ENCODE peak calls at places on chromosomes 12 and 14, in five cellular contexts. K is astrocyte of the spinal cord, A is LNCaP clone FGC, V is left lung, C is foreskin fibroblast. Z is an unnamed sample.

GRCh38 chr12:78229491-78230209 is 399.0 kb downstream of the NAV3 start:
- DNase-seq in K (peak; percentile 45), A (peak; percentile 28), V (no peak), C (peak; percentile 62), Z (no peak)

GRCh38 chr12:102694913-102695312 is 214.6 kb upstream of the IGF1 start:
- DNase-seq in K (no peak), A (no peak), V (no peak), C (no peak), Z (no peak)

GRCh38 chr14:24367506-24368214 is at the start of gene NFATC4:
- DNase-seq in K (peak; percentile 94), A (peak; percentile 37), V (peak; percentile 82), C (peak; percentile 97), Z (no peak)

GRCh38 chr14:73888460-73888725 is 1.7 kb downstream of the ZNF410 start:
- DNase-seq in K (peak; percentile 17), A (no peak), V (no peak), C (peak; percentile 28), Z (no peak)

GRCh38 chr12:101238806-101239329 is 28.8 kb upstream of the SLC5A8 start:
- DNase-seq in K (no peak), A (no peak), V (no peak), C (no peak), Z (no peak)

GRCh38 chr12:58920102-58920955 is at the start of gene LRIG3:
- DNase-seq in K (peak; percentile 96), A (no peak), V (peak; percentile 89), C (peak; percentile 96), Z (peak; percentile 94)

GRCh38 chr14:68507544-68508081 is 285.3 kb downstream of the ZFP36L1 start:
- DNase-seq in K (no peak), A (no peak), V (no peak), C (no peak), Z (no peak)

GRCh38 chr14:67576216-67576615 is 23.9 kb downstream of the PIGH start:
- DNase-seq in K (no peak), A (no peak), V (no peak), C (no peak), Z (no peak)

GRCh38 chr12:13941258-13942249 is 39.8 kb downstream of the GRIN2B start:
- DNase-seq in K (peak; percentile 22), A (peak; percentile 80), V (no peak), C (no peak), Z (no peak)

GRCh38 chr14:89992273-89992672 is 36.5 kb downstream of the TDP1 start:
- DNase-seq in K (no peak), A (no peak), V (no peak), C (no peak), Z (no peak)

GRCh38 chr12:132723015-132723763 is 12.5 kb downstream of the PGAM5 start:
- DNase-seq in K (peak; percentile 18), A (no peak), V (no peak), C (no peak), Z (no peak)

GRCh38 chr12:2172040-2172439 is 119.3 kb downstream of the CACNA1C start:
- DNase-seq in K (no peak), A (no peak), V (no peak), C (no peak), Z (no peak)

GRCh38 chr14:55580401-55581010 is 499 bp downstream of the KTN1 start:
- DNase-seq in K (no peak), A (no peak), V (peak; percentile 43), C (peak; percentile 54), Z (peak; percentile 79)

GRCh38 chr14:42222924-42223471 is 616.3 kb downstream of the LRFN5 start:
- DNase-seq in K (peak; percentile 82), A (no peak), V (no peak), C (peak; percentile 92), Z (no peak)

GRCh38 chr12:49188916-49189367 is at the start of gene TUBA1A:
- DNase-seq in K (peak; percentile 100), A (peak; percentile 50), V (peak; percentile 95), C (peak; percentile 99), Z (peak; percentile 91)

GRCh38 chr12:120971299-120972180 is 6.8 kb upstream of the HNF1A start:
- DNase-seq in K (peak; percentile 58), A (peak; percentile 26), V (no peak), C (peak; percentile 80), Z (no peak)

GRCh38 chr12:62701492-62701891 is 233.5 kb downstream of the PPM1H start:
- DNase-seq in K (no peak), A (no peak), V (no peak), C (no peak), Z (no peak)

GRCh38 chr12:63387736-63388135 is 236.7 kb upstream of the AVPR1A start:
- DNase-seq in K (no peak), A (no peak), V (no peak), C (no peak), Z (no peak)

GRCh38 chr12:48142818-48143674 is 14.3 kb downstream of the ASB8 start:
- DNase-seq in K (no peak), A (no peak), V (no peak), C (no peak), Z (no peak)

GRCh38 chr12:5088586-5089264 is 45.0 kb downstream of the KCNA5 start:
- DNase-seq in K (peak; percentile 78), A (no peak), V (no peak), C (peak; percentile 91), Z (no peak)

GRCh38 chr14:103179078-103179477 is 55.8 kb downstream of the TNFAIP2 start:
- DNase-seq in K (no peak), A (no peak), V (peak; percentile 44), C (no peak), Z (peak; percentile 53)

GRCh38 chr14:26765768-26766550 is 168.1 kb upstream of the NOVA1 start:
- DNase-seq in K (peak; percentile 92), A (no peak), V (peak; percentile 34), C (peak; percentile 97), Z (no peak)

GRCh38 chr14:77421241-77421640 is 2.1 kb downstream of the NOXRED1 start:
- DNase-seq in K (no peak), A (no peak), V (no peak), C (peak; percentile 61), Z (no peak)

GRCh38 chr14:94101748-94102147 is 8.8 kb upstream of the IFI27 start:
- DNase-seq in K (no peak), A (no peak), V (no peak), C (peak; percentile 49), Z (no peak)

GRCh38 chr12:105440037-105440664 is 109.7 kb downstream of the C12orf75 start:
- DNase-seq in K (no peak), A (no peak), V (no peak), C (no peak), Z (no peak)

GRCh38 chr12:12927211-12928079 is 24.5 kb downstream of the GPRC5D start:
- DNase-seq in K (peak; percentile 46), A (no peak), V (peak; percentile 76), C (no peak), Z (peak; percentile 89)

GRCh38 chr12:10220398-10221077 is 7.9 kb downstream of the GABARAPL1 start:
- DNase-seq in K (peak; percentile 33), A (peak; percentile 99), V (no peak), C (peak; percentile 72), Z (no peak)

GRCh38 chr12:48198619-48198973 is 4.5 kb downstream of the OR10AD1 start:
- DNase-seq in K (no peak), A (no peak), V (peak; percentile 54), C (peak; percentile 53), Z (peak; percentile 80)

GRCh38 chr12:112813836-112814235 is 22.3 kb downstream of the RPH3A start:
- DNase-seq in K (no peak), A (no peak), V (no peak), C (no peak), Z (no peak)

GRCh38 chr14:104444159-104445030 is 135.2 kb upstream of the C14orf180 start:
- DNase-seq in K (no peak), A (no peak), V (no peak), C (no peak), Z (peak; percentile 27)

GRCh38 chr14:68637106-68638021 is 155.5 kb downstream of the ZFP36L1 start:
- DNase-seq in K (peak; percentile 33), A (no peak), V (no peak), C (peak; percentile 78), Z (peak; percentile 50)

GRCh38 chr14:61750708-61751474 is 11.3 kb upstream of the SNAPC1 start:
- DNase-seq in K (peak; percentile 73), A (peak; percentile 64), V (peak; percentile 92), C (peak; percentile 89), Z (peak; percentile 94)

GRCh38 chr14:92499216-92499615 is 14.4 kb upstream of the RIN3 start:
- DNase-seq in K (no peak), A (no peak), V (no peak), C (no peak), Z (no peak)
- TF ChIP-seq CTCF in K (no peak), A (no peak), V (no peak), C (no peak), Z (no peak)

GRCh38 chr12:15778126-15778525 is 11.1 kb downstream of the EPS8 start:
- DNase-seq in K (no peak), A (no peak), V (no peak), C (no peak), Z (no peak)

GRCh38 chr12:15772405-15773018 is 16.7 kb downstream of the EPS8 start:
- DNase-seq in K (no peak), A (peak; percentile 27), V (no peak), C (peak; percentile 38), Z (no peak)

GRCh38 chr12:15777355-15778012 is 11.7 kb downstream of the EPS8 start:
- DNase-seq in K (no peak), A (no peak), V (no peak), C (no peak), Z (no peak)

GRCh38 chr12:15776532-15776931 is 12.7 kb downstream of the EPS8 start:
- DNase-seq in K (no peak), A (no peak), V (no peak), C (no peak), Z (no peak)

GRCh38 chr12:15774819-15775218 is 14.4 kb downstream of the EPS8 start:
- DNase-seq in K (peak; percentile 64), A (no peak), V (no peak), C (peak; percentile 85), Z (no peak)
- H3K4me3 ChIP-seq in K (no peak overlapping the region), A (no peak overlapping the region), V (no peak overlapping the region), C (no peak overlapping the region), Z (no peak overlapping the region)

GRCh38 chr12:131471946-131472732 is 238.8 kb upstream of the SFSWAP start:
- DNase-seq in K (no peak), A (no peak), V (no peak), C (no peak), Z (no peak)
- TF ChIP-seq CTCF in K (no peak), A (no peak), V (no peak), C (no peak), Z (no peak)

GRCh38 chr14:64507376-64508156 is 3.0 kb downstream of the ZBTB1 start:
- DNase-seq in K (no peak), A (no peak), V (no peak), C (peak; percentile 66), Z (no peak)
- H3K4me3 ChIP-seq in K (no peak overlapping the region), A (no peak overlapping the region), V (no peak overlapping the region), C (no peak overlapping the region), Z (no peak overlapping the region)

Z was measured in upper lobe of right lung.